ENCODE peak calls at places on chromosomes 4 and X, in seven cellular contexts. One of them, this sample, is unnamed.
A peak's percentile ranks its signal among the peaks of the same experiment; 100 is the strongest.

GRCh38 chrX:34653811-34654210 is 3.3 kb downstream of the TMEM47 start:
- DNase-seq in cerebellar nuclear complex: no peak
- DNase-seq in HCT116: no peak
- DNase-seq in nucleus accumbens: no peak
- DNase-seq in RPMI7951: peak; percentile 6
- DNase-seq in GM03348: no peak
- DNase-seq in naive thymus-derived CD4-positive, alpha-beta T cell: no peak
- DNase-seq in this sample: no peak

GRCh38 chr4:139331185-139331584 is 28.9 kb upstream of the NDUFC1 start:
- DNase-seq in cerebellar nuclear complex: no peak
- DNase-seq in HCT116: no peak
- DNase-seq in nucleus accumbens: no peak
- DNase-seq in RPMI7951: no peak
- DNase-seq in GM03348: peak; percentile 11
- DNase-seq in naive thymus-derived CD4-positive, alpha-beta T cell: no peak
- DNase-seq in this sample: no peak

GRCh38 chrX:155313766-155314165 is 20.6 kb downstream of the CLIC2 start:
- DNase-seq in cerebellar nuclear complex: no peak
- DNase-seq in HCT116: peak; percentile 2
- DNase-seq in nucleus accumbens: no peak
- DNase-seq in RPMI7951: peak; percentile 69
- DNase-seq in GM03348: no peak
- DNase-seq in naive thymus-derived CD4-positive, alpha-beta T cell: no peak
- DNase-seq in this sample: no peak

GRCh38 chr4:102787096-102787867 is 26.5 kb upstream of the MANBA start:
- DNase-seq in cerebellar nuclear complex: no peak
- DNase-seq in HCT116: peak; percentile 19
- DNase-seq in nucleus accumbens: no peak
- DNase-seq in RPMI7951: peak; percentile 12
- DNase-seq in GM03348: peak; percentile 13
- DNase-seq in naive thymus-derived CD4-positive, alpha-beta T cell: no peak
- DNase-seq in this sample: no peak

GRCh38 chr4:62683799-62684566 is 1483.9 kb downstream of the ADGRL3 start:
- DNase-seq in cerebellar nuclear complex: no peak
- DNase-seq in HCT116: no peak
- DNase-seq in nucleus accumbens: no peak
- DNase-seq in RPMI7951: no peak
- DNase-seq in GM03348: no peak
- DNase-seq in naive thymus-derived CD4-positive, alpha-beta T cell: no peak
- DNase-seq in this sample: no peak

GRCh38 chrX:124395145-124395858 is 48.9 kb downstream of the SH2D1A start:
- DNase-seq in cerebellar nuclear complex: no peak
- DNase-seq in HCT116: no peak
- DNase-seq in nucleus accumbens: no peak
- DNase-seq in RPMI7951: no peak
- DNase-seq in GM03348: no peak
- DNase-seq in naive thymus-derived CD4-positive, alpha-beta T cell: no peak
- DNase-seq in this sample: no peak

GRCh38 chr4:139553751-139554670 is 2.0 kb downstream of the SETD7 start:
- DNase-seq in cerebellar nuclear complex: no peak
- DNase-seq in HCT116: no peak
- DNase-seq in nucleus accumbens: no peak
- DNase-seq in RPMI7951: no peak
- DNase-seq in GM03348: no peak
- DNase-seq in naive thymus-derived CD4-positive, alpha-beta T cell: no peak
- DNase-seq in this sample: no peak

GRCh38 chr4:167966161-167966560 is 126.2 kb upstream of the ANXA10 start:
- DNase-seq in cerebellar nuclear complex: no peak
- DNase-seq in HCT116: no peak
- DNase-seq in nucleus accumbens: no peak
- DNase-seq in RPMI7951: no peak
- DNase-seq in GM03348: no peak
- DNase-seq in naive thymus-derived CD4-positive, alpha-beta T cell: no peak
- DNase-seq in this sample: no peak